ENCODE peak calls at places on chromosomes 6 and 20, in seven cellular contexts. J, C, T, M, A, Z and Y are unnamed samples.

GRCh38 chr6:155287762-155288161 is 23.9 kb downstream of the CLDN20 start:
- DNase-seq in M (no peak), A (no peak), Z (no peak), T (no peak), J (no peak), C (no peak), Y (no peak)

GRCh38 chr20:25099580-25099979 is 17.6 kb upstream of the VSX1 start:
- DNase-seq in Z (no peak), C (no peak), T (no peak), J (no peak), A (no peak), M (no peak), Y (no peak)

GRCh38 chr6:7219310-7219709 is 93.7 kb downstream of the SSR1 start:
- DNase-seq in J (no peak), C (no peak), A (peak; percentile 44), Z (no peak), M (no peak), T (no peak), Y (peak; percentile 73)

GRCh38 chr20:23631981-23632710 is 5.6 kb downstream of the CST3 start:
- DNase-seq in J (no peak), M (no peak), C (no peak), A (peak; percentile 47), T (no peak), Z (no peak), Y (no peak)

GRCh38 chr20:50413088-50413500 is 97.1 kb upstream of the PTPN1 start:
- DNase-seq in C (no peak), Z (no peak), J (no peak), T (no peak), A (no peak), M (no peak), Y (no peak)

GRCh38 chr6:75418233-75418632 is 75.4 kb downstream of the FILIP1 start:
- DNase-seq in T (no peak), M (no peak), Z (no peak), J (no peak), A (no peak), C (no peak), Y (no peak)

GRCh38 chr20:8633366-8633765 is 435.5 kb upstream of the PLCB4 start:
- DNase-seq in C (no peak), T (peak; percentile 33), M (no peak), J (no peak), Z (no peak), A (no peak), Y (no peak)

GRCh38 chr6:138222901-138223546 is 4.7 kb upstream of the PBOV1 start:
- DNase-seq in A (no peak), J (no peak), C (no peak), M (no peak), Z (no peak), T (no peak), Y (no peak)

GRCh38 chr20:59027746-59028320 is 4.3 kb downstream of the ATP5F1E start:
- DNase-seq in C (no peak), Z (no peak), A (no peak), J (no peak), M (no peak), T (peak; percentile 84), Y (no peak)

GRCh38 chr6:143064996-143065683 is 4.5 kb downstream of the AIG1 start:
- DNase-seq in Z (no peak), A (no peak), C (no peak), J (no peak), M (no peak), T (peak; percentile 66), Y (no peak)

GRCh38 chr6:20403766-20404640 is 2.3 kb downstream of the E2F3 start:
- DNase-seq in M (peak; percentile 65), A (no peak), J (no peak), T (peak; percentile 38), C (peak; percentile 70), Z (peak; percentile 27), Y (no peak)

GRCh38 chr6:29071831-29072723 is 15.0 kb downstream of the OR2B3 start:
- DNase-seq in C (no peak), Z (peak; percentile 20), T (no peak), A (no peak), M (peak; percentile 53), J (no peak), Y (no peak)

GRCh38 chr6:102732908-102733307 is 1339.4 kb downstream of the GRIK2 start:
- DNase-seq in J (no peak), A (no peak), M (no peak), Z (no peak), C (no peak), T (peak; percentile 22), Y (no peak)

GRCh38 chr6:4513561-4513960 is 262.6 kb upstream of the CDYL start:
- DNase-seq in A (no peak), C (no peak), J (no peak), Z (no peak), T (no peak), M (no peak), Y (no peak)

GRCh38 chr6:117605169-117605826 is 3.0 kb upstream of the GOPC start:
- DNase-seq in T (peak; percentile 63), Z (peak; percentile 57), C (no peak), J (no peak), A (no peak), M (peak; percentile 68), Y (no peak)

GRCh38 chr20:50534567-50534966 is 24.4 kb downstream of the PTPN1 start:
- DNase-seq in C (no peak), Z (no peak), M (no peak), A (no peak), T (peak; percentile 87), J (no peak), Y (no peak)

GRCh38 chr20:2006452-2007381 is 12.9 kb upstream of the PDYN start:
- DNase-seq in M (peak; percentile 52), C (no peak), J (no peak), Z (no peak), T (peak; percentile 67), A (no peak), Y (no peak)

GRCh38 chr20:45823949-45824835 is 2.9 kb downstream of the TNNC2 start:
- DNase-seq in T (no peak), M (peak; percentile 52), J (no peak), A (peak; percentile 75), C (peak; percentile 73), Z (peak; percentile 63), Y (no peak)

GRCh38 chr6:44561062-44561591 is 173.6 kb downstream of the CDC5L start:
- DNase-seq in A (no peak), J (no peak), C (peak; percentile 57), M (no peak), Z (no peak), T (no peak), Y (no peak)

GRCh38 chr6:11609324-11610071 is 71.9 kb downstream of the TMEM170B start:
- DNase-seq in Z (no peak), M (peak; percentile 5), A (no peak), J (peak; percentile 52), T (peak; percentile 96), C (peak; percentile 79), Y (no peak)

GRCh38 chr20:64025826-64026412 is 10.1 kb upstream of the C20orf204 start:
- DNase-seq in M (no peak), C (no peak), A (no peak), J (no peak), T (no peak), Z (no peak), Y (no peak)

GRCh38 chr20:16904751-16905150 is 156.6 kb downstream of the OTOR start:
- DNase-seq in J (no peak), A (no peak), T (no peak), M (no peak), Z (no peak), C (no peak), Y (no peak)
- TF ChIP-seq CTCF in J (no peak), A (no peak), T (no peak), M (no peak), Z (no peak), C (no peak), Y (no peak)

DNA sequence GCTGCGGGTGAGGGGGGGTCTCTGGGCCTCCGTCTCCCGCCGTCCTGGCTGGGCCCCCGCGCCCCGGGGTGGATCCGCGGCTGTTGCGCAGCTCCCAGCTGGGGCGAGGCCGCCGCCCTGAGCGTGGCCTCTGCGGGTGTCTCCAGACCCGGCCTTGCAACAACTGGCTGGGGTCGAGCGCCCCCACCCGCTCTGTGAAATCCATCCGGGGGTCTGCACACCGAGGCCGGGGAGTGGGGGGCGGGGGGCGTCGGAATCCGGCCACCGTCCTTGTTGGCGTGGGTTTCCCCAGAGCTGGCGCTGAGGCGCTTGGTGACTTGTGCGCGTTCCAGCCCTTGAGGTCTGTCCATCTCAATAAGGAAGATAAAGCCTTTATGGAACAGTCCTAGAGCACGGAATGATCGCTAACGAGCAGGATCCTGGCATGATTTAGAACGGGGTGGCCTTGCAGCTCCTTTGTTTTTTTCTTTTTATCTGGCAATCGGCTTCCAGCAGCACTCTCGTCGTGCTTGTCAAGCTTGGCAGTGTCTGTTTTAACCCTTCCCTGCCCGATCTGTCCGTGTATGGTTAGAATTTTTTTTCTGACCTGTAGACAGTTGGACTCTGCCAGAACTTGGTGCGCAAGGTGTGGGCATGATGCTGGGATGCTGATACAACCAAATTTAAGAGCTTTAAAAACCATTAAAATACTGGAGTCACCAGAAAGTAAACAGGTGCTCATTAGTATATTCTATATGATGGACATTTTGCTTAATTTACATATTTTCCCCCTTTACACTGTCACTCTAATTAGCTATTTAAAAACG is 675 bp downstream of the DSTN start:
- DNase-seq in Z (peak; percentile 73), C (peak; percentile 80), T (no peak), M (peak; percentile 75), A (peak; percentile 76), J (no peak), Y (no peak)
- TF ChIP-seq CTCF in Z (no peak), C (no peak), T (no peak), M (peak; percentile 8), A (no peak), J (no peak), Y (no peak)

GRCh38 chr20:11274137-11274536 is 600.3 kb upstream of the JAG1 start:
- DNase-seq in M (peak; percentile 78), J (no peak), A (no peak), T (peak; percentile 47), C (no peak), Z (peak; percentile 34), Y (no peak)
- TF ChIP-seq CTCF in M (peak; percentile 42), J (peak; percentile 57), A (peak; percentile 21), T (peak; percentile 54), C (peak; percentile 66), Z (peak; percentile 43), Y (no peak)

GRCh38 chr6:373773-374724 is 17.5 kb upstream of the IRF4 start:
- DNase-seq in T (no peak), C (peak; percentile 56), J (no peak), A (no peak), Z (no peak), M (peak; percentile 60), Y (no peak)
- TF ChIP-seq CTCF in T (no peak), C (peak; percentile 6), J (no peak), A (no peak), Z (no peak), M (peak; percentile 16), Y (no peak)

GRCh38 chr6:116402108-116402507 is 31.4 kb downstream of the DSE start:
- DNase-seq in M (no peak), J (no peak), C (no peak), A (no peak), T (no peak), Z (no peak), Y (no peak)
- TF ChIP-seq CTCF in M (no peak), J (no peak), C (no peak), A (no peak), T (no peak), Z (no peak), Y (no peak)

DNA sequence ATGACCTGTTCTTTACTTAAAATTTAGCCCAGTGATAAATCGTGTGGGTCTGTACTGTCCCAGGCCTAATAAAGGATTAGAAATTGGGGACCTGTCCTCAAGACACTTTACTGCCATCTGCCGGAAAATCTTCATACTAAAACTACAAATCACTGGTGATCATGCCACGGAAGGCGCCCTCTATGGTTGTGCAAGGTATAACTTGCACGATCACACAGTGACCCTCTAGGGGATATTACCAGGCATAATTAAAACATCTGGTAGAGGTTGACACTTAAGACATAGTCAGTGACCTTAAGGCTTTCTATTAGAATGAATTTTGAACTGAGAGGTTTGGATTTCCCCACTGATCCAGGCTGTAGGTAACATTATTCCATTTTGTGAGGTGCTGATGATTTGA is 172.6 kb downstream of the BMP2 start:
- DNase-seq in T (no peak), J (no peak), Z (no peak), A (no peak), M (peak; percentile 38), C (no peak), Y (no peak)
- TF ChIP-seq CTCF in T (peak; percentile 15), J (no peak), Z (no peak), A (no peak), M (peak; percentile 15), C (no peak), Y (peak; percentile 38)